ENCODE peak calls at places on chromosomes 6 and 20, in four cellular contexts. One of them, this sample, is unnamed.

GRCh38 chr20:1938464-1939269 is 43.5 kb downstream of the SIRPA start:
- DNase-seq in tibial nerve: no peak
- DNase-seq in suprapubic skin: no peak
- DNase-seq in A549: no peak
- DNase-seq in this sample: peak; percentile 14

GRCh38 chr20:23008673-23009072 is 26.4 kb upstream of the SSTR4 start:
- DNase-seq in tibial nerve: no peak
- DNase-seq in suprapubic skin: no peak
- DNase-seq in A549: no peak
- DNase-seq in this sample: no peak

GRCh38 chr6:112033824-112034223 is 20.1 kb upstream of the CCN6 start:
- DNase-seq in suprapubic skin: no peak
- DNase-seq in A549: no peak
- DNase-seq in tibial nerve: no peak
- DNase-seq in this sample: no peak

GRCh38 chr6:150293423-150294280 is 75.2 kb upstream of the IYD start:
- DNase-seq in tibial nerve: no peak
- DNase-seq in A549: no peak
- DNase-seq in suprapubic skin: no peak
- DNase-seq in this sample: peak; percentile 41

GRCh38 chr20:31871602-31871954 is 1.1 kb downstream of the TTLL9 start:
- DNase-seq in A549: no peak
- DNase-seq in suprapubic skin: no peak
- DNase-seq in tibial nerve: no peak
- DNase-seq in this sample: no peak

GRCh38 chr6:170277893-170278742 is 12.8 kb downstream of the DLL1 start:
- DNase-seq in tibial nerve: no peak
- DNase-seq in A549: no peak
- DNase-seq in suprapubic skin: no peak
- DNase-seq in this sample: no peak

GRCh38 chr6:110537208-110538123 is 61.1 kb upstream of the SLC22A16 start:
- DNase-seq in suprapubic skin: no peak
- DNase-seq in A549: peak; percentile 45
- DNase-seq in tibial nerve: no peak
- DNase-seq in this sample: no peak

GRCh38 chr20:52150440-52151258 is 40.9 kb downstream of the ZFP64 start:
- DNase-seq in A549: peak; percentile 65
- DNase-seq in suprapubic skin: no peak
- DNase-seq in tibial nerve: peak; percentile 31
- DNase-seq in this sample: no peak

GRCh38 chr20:25508083-25508770 is 77.1 kb downstream of the NINL start:
- DNase-seq in tibial nerve: no peak
- DNase-seq in A549: peak; percentile 68
- DNase-seq in suprapubic skin: no peak
- DNase-seq in this sample: no peak

GRCh38 chr20:10217517-10218410 is 866 bp upstream of the SNAP25 start:
- DNase-seq in suprapubic skin: no peak
- DNase-seq in tibial nerve: no peak
- DNase-seq in A549: peak; percentile 65
- DNase-seq in this sample: peak; percentile 83

GRCh38 chr6:138914701-138915100 is 73.4 kb downstream of the REPS1 start:
- DNase-seq in A549: no peak
- DNase-seq in tibial nerve: no peak
- DNase-seq in suprapubic skin: no peak
- DNase-seq in this sample: no peak

GRCh38 chr6:168838000-168838399 is 397.0 kb downstream of the SMOC2 start:
- DNase-seq in suprapubic skin: no peak
- DNase-seq in A549: no peak
- DNase-seq in tibial nerve: no peak
- DNase-seq in this sample: no peak

GRCh38 chr20:24109008-24109407 is 120.4 kb upstream of the GGTLC1 start:
- DNase-seq in suprapubic skin: no peak
- DNase-seq in A549: no peak
- DNase-seq in tibial nerve: no peak
- DNase-seq in this sample: no peak

GRCh38 chr6:72855471-72855870 is 233.6 kb downstream of the KCNQ5 start:
- DNase-seq in suprapubic skin: no peak
- DNase-seq in tibial nerve: no peak
- DNase-seq in A549: no peak
- DNase-seq in this sample: no peak
- TF ChIP-seq EP300 in suprapubic skin: no peak
- TF ChIP-seq EP300 in tibial nerve: no peak
- TF ChIP-seq EP300 in A549: no peak
- TF ChIP-seq EP300 in this sample: no peak

GRCh38 chr6:13398081-13398406 is 69.7 kb upstream of the TBC1D7 start:
- DNase-seq in A549: no peak
- DNase-seq in tibial nerve: no peak
- DNase-seq in suprapubic skin: no peak
- DNase-seq in this sample: no peak
- TF ChIP-seq EP300 in A549: no peak
- TF ChIP-seq EP300 in tibial nerve: no peak
- TF ChIP-seq EP300 in suprapubic skin: no peak
- TF ChIP-seq EP300 in this sample: no peak

GRCh38 chr6:20243288-20243687 is 31.0 kb upstream of the MBOAT1 start:
- DNase-seq in suprapubic skin: no peak
- DNase-seq in tibial nerve: no peak
- DNase-seq in A549: no peak
- DNase-seq in this sample: no peak
- TF ChIP-seq EP300 in suprapubic skin: no peak
- TF ChIP-seq EP300 in tibial nerve: no peak
- TF ChIP-seq EP300 in A549: no peak
- TF ChIP-seq EP300 in this sample: no peak

GRCh38 chr6:30480536-30481156 is 8.7 kb upstream of the HLA-E start:
- DNase-seq in A549: no peak
- DNase-seq in tibial nerve: no peak
- DNase-seq in suprapubic skin: no peak
- DNase-seq in this sample: no peak
- TF ChIP-seq EP300 in A549: no peak
- TF ChIP-seq EP300 in tibial nerve: no peak
- TF ChIP-seq EP300 in suprapubic skin: no peak
- TF ChIP-seq EP300 in this sample: no peak

GRCh38 chr6:26216015-26216885 is 129.0 kb downstream of the HFE start:
- DNase-seq in tibial nerve: peak; percentile 81
- DNase-seq in A549: no peak
- DNase-seq in suprapubic skin: no peak
- DNase-seq in this sample: no peak
- TF ChIP-seq EP300 in tibial nerve: peak; percentile 64
- TF ChIP-seq EP300 in A549: no peak
- TF ChIP-seq EP300 in suprapubic skin: no peak
- TF ChIP-seq EP300 in this sample: no peak

DNA sequence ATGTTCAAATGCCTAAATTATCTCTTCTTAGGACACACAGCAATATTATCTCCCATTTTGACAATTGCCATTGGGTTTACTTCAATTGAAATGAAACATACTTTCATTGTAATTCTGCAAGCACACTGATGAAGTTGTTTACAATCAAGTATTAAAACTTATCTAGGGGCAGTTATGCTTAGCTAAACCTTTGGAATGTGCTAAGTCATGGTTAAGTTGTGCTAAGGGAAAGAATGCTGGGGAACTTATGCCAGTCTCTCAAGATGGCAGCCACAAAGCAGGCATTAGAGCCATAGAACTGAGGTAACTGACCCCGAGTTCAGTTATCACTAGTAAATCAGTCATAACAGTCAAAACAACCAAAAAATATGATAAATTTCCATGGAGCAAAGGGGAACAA is 59.1 kb upstream of the NT5E start:
- DNase-seq in A549: no peak
- DNase-seq in suprapubic skin: no peak
- DNase-seq in tibial nerve: no peak
- DNase-seq in this sample: no peak
- TF ChIP-seq EP300 in A549: no peak
- TF ChIP-seq EP300 in suprapubic skin: no peak
- TF ChIP-seq EP300 in tibial nerve: no peak
- TF ChIP-seq EP300 in this sample: no peak

GRCh38 chr6:134621858-134622257 is 303.9 kb upstream of the SGK1 start:
- DNase-seq in tibial nerve: no peak
- DNase-seq in A549: no peak
- DNase-seq in suprapubic skin: no peak
- DNase-seq in this sample: peak; percentile 72
- TF ChIP-seq EP300 in tibial nerve: no peak
- TF ChIP-seq EP300 in A549: no peak
- TF ChIP-seq EP300 in suprapubic skin: no peak
- TF ChIP-seq EP300 in this sample: no peak

GRCh38 chr6:100065348-100065747 is 71.3 kb upstream of the MCHR2 start:
- DNase-seq in suprapubic skin: no peak
- DNase-seq in A549: no peak
- DNase-seq in tibial nerve: no peak
- DNase-seq in this sample: no peak

GRCh38 chr6:100057941-100058340 is 63.9 kb upstream of the MCHR2 start:
- DNase-seq in suprapubic skin: no peak
- DNase-seq in tibial nerve: no peak
- DNase-seq in A549: no peak
- DNase-seq in this sample: no peak

GRCh38 chr6:100062621-100063020 is 68.6 kb upstream of the MCHR2 start:
- DNase-seq in tibial nerve: no peak
- DNase-seq in suprapubic skin: no peak
- DNase-seq in A549: no peak
- DNase-seq in this sample: no peak
- TF ChIP-seq EP300 in tibial nerve: no peak
- TF ChIP-seq EP300 in suprapubic skin: no peak
- TF ChIP-seq EP300 in A549: no peak
- TF ChIP-seq EP300 in this sample: no peak

This sample was measured in upper lobe of left lung.